ENCODE peak calls at places on chromosome 20, in five cellular contexts. Z, Q, N, S and J are unnamed samples.

GRCh38 chr20:35551485-35551884 is 9.6 kb downstream of the ERGIC3 start:
- DNase-seq in Z (no peak), Q (peak; percentile 35), N (no peak), S (no peak), J (no peak)

GRCh38 chr20:63692436-63693078 is 3.9 kb upstream of the TNFRSF6B start:
- DNase-seq in Z (peak; percentile 73), Q (peak; percentile 65), N (peak; percentile 48), S (peak; percentile 76), J (no peak)

GRCh38 chr20:18666803-18667460 is 79.1 kb downstream of the DTD1 start:
- DNase-seq in Z (no peak), Q (no peak), N (no peak), S (no peak), J (no peak)

GRCh38 chr20:49938173-49939163 is 2.3 kb downstream of the RNF114 start:
- DNase-seq in Z (peak; percentile 83), Q (peak; percentile 25), N (peak; percentile 49), S (no peak), J (no peak)

GRCh38 chr20:361562-361961 is 14.7 kb downstream of the NRSN2 start:
- DNase-seq in Z (no peak), Q (no peak), N (no peak), S (no peak), J (no peak)

GRCh38 chr20:35648836-35649235 is 15.9 kb downstream of the CPNE1 start:
- DNase-seq in Z (no peak), Q (no peak), N (no peak), S (no peak), J (no peak)

GRCh38 chr20:45368221-45368980 is 5.4 kb downstream of the SYS1 start:
- DNase-seq in Z (no peak), Q (peak; percentile 78), N (peak; percentile 87), S (no peak), J (no peak)

GRCh38 chr20:43949741-43950618 is 35.3 kb downstream of the TOX2 start:
- DNase-seq in Z (no peak), Q (peak; percentile 91), N (peak; percentile 89), S (no peak), J (peak; percentile 20)

GRCh38 chr20:25321262-25321831 is 69.3 kb downstream of the ABHD12 start:
- DNase-seq in Z (peak; percentile 44), Q (peak; percentile 68), N (peak; percentile 34), S (no peak), J (no peak)

GRCh38 chr20:58745391-58745790 is 52.8 kb downstream of the NPEPL1 start:
- DNase-seq in Z (no peak), Q (peak; percentile 53), N (no peak), S (no peak), J (no peak)

GRCh38 chr20:43983904-43984361 is 69.3 kb downstream of the TOX2 start:
- DNase-seq in Z (no peak), Q (no peak), N (no peak), S (no peak), J (no peak)

DNA sequence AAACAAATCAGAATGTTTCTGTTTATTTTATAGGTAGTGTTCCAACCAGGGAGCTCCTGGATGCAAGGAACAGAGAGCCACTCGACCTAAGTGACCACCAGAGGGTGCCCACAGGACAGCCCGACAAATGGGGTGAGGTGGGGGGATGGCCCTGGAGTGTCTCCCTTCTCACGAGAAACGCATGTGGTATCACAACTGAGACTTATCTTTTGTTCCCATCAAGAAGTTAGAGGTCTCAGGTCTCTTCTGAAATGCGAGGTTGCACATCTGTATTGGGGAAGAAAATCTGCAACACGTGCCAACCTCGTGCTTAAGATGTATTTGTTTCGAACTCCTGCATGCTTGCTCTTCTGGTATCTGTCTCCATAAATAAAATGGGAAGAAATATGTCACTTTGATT is 104.0 kb downstream of the ISM1 start:
- DNase-seq in Z (no peak), Q (no peak), N (no peak), S (peak; percentile 75), J (no peak)
- TF ChIP-seq CTCF in Z (no peak), Q (no peak), N (no peak), S (peak; percentile 74), J (no peak)

GRCh38 chr20:31661625-31662371 is 24.1 kb downstream of the COX4I2 start:
- DNase-seq in Z (peak; percentile 92), Q (peak; percentile 95), N (peak; percentile 91), S (peak; percentile 83), J (no peak)
- TF ChIP-seq POLR2A in Z (no peak), Q (no peak), N (no peak), S (peak; percentile 38), J (no peak)

GRCh38 chr20:48822879-48823385 is 4.9 kb downstream of the PREX1 start:
- DNase-seq in Z (no peak), Q (peak; percentile 79), N (no peak), S (no peak), J (no peak)

GRCh38 chr20:48825551-48825885 is 2.3 kb downstream of the PREX1 start:
- DNase-seq in Z (no peak), Q (no peak), N (no peak), S (no peak), J (no peak)

GRCh38 chr20:48824830-48825550 is 2.8 kb downstream of the PREX1 start:
- DNase-seq in Z (no peak), Q (no peak), N (no peak), S (no peak), J (no peak)

GRCh38 chr20:48823476-48823875 is 4.3 kb downstream of the PREX1 start:
- DNase-seq in Z (no peak), Q (no peak), N (no peak), S (no peak), J (no peak)

GRCh38 chr20:48823960-48824497 is 3.8 kb downstream of the PREX1 start:
- DNase-seq in Z (no peak), Q (no peak), N (no peak), S (no peak), J (no peak)
- H3K4me1 ChIP-seq in Z (no peaks in the 10 kb centered on the region), Q (peaks cover 72% of the 10 kb centered on the region), N (no peaks in the 10 kb centered on the region), S (peaks cover 9% of the 10 kb centered on the region), J (peaks cover 13% of the 10 kb centered on the region)

GRCh38 chr20:57388953-57389694 is 2.1 kb upstream of the RBM38 start:
- DNase-seq in Z (peak; percentile 92), Q (peak; percentile 95), N (peak; percentile 92), S (no peak), J (peak; percentile 34)
- TF ChIP-seq CTCF in Z (no peak), Q (peak; percentile 39), N (peak; percentile 43), S (peak; percentile 6), J (peak; percentile 21)